ENCODE peak calls at places on chromosomes 1 and 21, in four cellular contexts. J is Right ventricle myocardium superior, G is GM23338, Q is cardiac fibroblast. D is an unnamed sample.

GRCh38 chr1:6245869-6246496 is 2.0 kb downstream of the HES3 start:
- DNase-seq in Q (no peak), G (peak; percentile 94), J (no peak), D (peak; percentile 84)

GRCh38 chr1:202710070-202711025 is at the start of gene SYT2:
- DNase-seq in G (peak; percentile 78), J (no peak), Q (peak; percentile 28), D (peak; percentile 18)

GRCh38 chr1:234961468-234962339 is 166.9 kb downstream of the TOMM20 start:
- DNase-seq in Q (peak; percentile 94), G (no peak), J (no peak), D (no peak)

GRCh38 chr1:70667771-70668170 is 256.7 kb downstream of the CTH start:
- DNase-seq in Q (no peak), G (no peak), J (no peak), D (peak; percentile 55)

GRCh38 chr1:21922103-21923014 is 14.8 kb downstream of the HSPG2 start:
- DNase-seq in J (no peak), Q (no peak), G (peak; percentile 90), D (no peak)

GRCh38 chr1:51753969-51754368 is 124.6 kb downstream of the NRDC start:
- DNase-seq in Q (no peak), G (no peak), J (no peak), D (no peak)

GRCh38 chr1:54045487-54045886 is 7.5 kb downstream of the TMEM59 start:
- DNase-seq in G (no peak), J (no peak), Q (no peak), D (no peak)

GRCh38 chr1:77977989-77978292 is 931 bp downstream of the FUBP1 start:
- DNase-seq in Q (no peak), J (no peak), G (no peak), D (no peak)

GRCh38 chr1:150464422-150464826 is 22.8 kb upstream of the TARS2 start:
- DNase-seq in Q (peak; percentile 73), G (peak; percentile 86), J (no peak), D (peak; percentile 59)

GRCh38 chr1:27122652-27123051 is 32.3 kb downstream of the SLC9A1 start:
- DNase-seq in Q (peak; percentile 69), J (peak; percentile 59), G (peak; percentile 34), D (peak; percentile 48)

GRCh38 chr1:56446531-56447098 is 132.7 kb downstream of the PLPP3 start:
- DNase-seq in G (no peak), J (peak; percentile 67), Q (peak; percentile 48), D (peak; percentile 20)

GRCh38 chr1:75135829-75136142 is 1.6 kb downstream of the LHX8 start:
- DNase-seq in J (no peak), Q (no peak), G (peak; percentile 53), D (no peak)

GRCh38 chr1:119582801-119583200 is 65.3 kb downstream of the ZNF697 start:
- DNase-seq in G (peak; percentile 92), Q (peak; percentile 79), J (peak; percentile 54), D (peak; percentile 13)

GRCh38 chr1:152996633-152997385 is 4.7 kb upstream of the SPRR3 start:
- DNase-seq in J (no peak), G (peak; percentile 21), Q (no peak), D (no peak)

GRCh38 chr1:40877681-40878080 is 15.5 kb upstream of the CITED4 start:
- DNase-seq in Q (peak; percentile 95), G (peak; percentile 52), J (peak; percentile 64), D (peak; percentile 88)

GRCh38 chr1:88375977-88376376 is 308.1 kb upstream of the PKN2 start:
- DNase-seq in Q (no peak), G (no peak), J (no peak), D (no peak)

GRCh38 chr1:61925591-61926298 is 183.5 kb downstream of the PATJ start:
- DNase-seq in J (no peak), G (no peak), Q (no peak), D (no peak)

GRCh38 chr1:27137022-27137542 is 17.8 kb downstream of the SLC9A1 start:
- DNase-seq in G (peak; percentile 55), J (peak; percentile 88), Q (no peak), D (no peak)

GRCh38 chr1:192958871-192959270 is 100.3 kb downstream of the UCHL5 start:
- DNase-seq in J (no peak), Q (peak; percentile 47), G (no peak), D (no peak)

GRCh38 chr1:181148636-181149035 is 60.1 kb downstream of the IER5 start:
- DNase-seq in Q (no peak), G (no peak), J (no peak), D (no peak)

GRCh38 chr1:23544444-23545389 is 13.7 kb upstream of the E2F2 start:
- DNase-seq in Q (peak; percentile 89), G (peak; percentile 96), J (peak; percentile 84), D (peak; percentile 80)

GRCh38 chr21:34126691-34127090 is 53.3 kb downstream of the MRPS6 start:
- DNase-seq in Q (no peak), G (no peak), J (no peak), D (no peak)

D was measured in NCI-H446.